ENCODE peak calls at places on chromosomes 16 and 17, in six cellular contexts. Q is A549, A is thoracic aorta, O is brain microvascular endothelial cell, W is ascending aorta, H is cardiac muscle cell. T is an unnamed sample.

GRCh38 chr17:56148333-56148732 is 4.9 kb upstream of the ANKFN1 start:
- DNase-seq in Q (no peak), A (no peak), O (no peak), W (no peak), H (no peak), T (no peak)

GRCh38 chr17:17018612-17019429 is 23.4 kb upstream of the MPRIP start:
- DNase-seq in Q (no peak), A (no peak), O (no peak), W (no peak), H (no peak), T (no peak)

GRCh38 chr17:38958326-38958725 is 8.9 kb downstream of the FBXO47 start:
- DNase-seq in Q (no peak), A (no peak), O (no peak), W (no peak), H (no peak), T (no peak)

GRCh38 chr16:29230671-29231091 is 175.8 kb downstream of the NPIPB11 start:
- DNase-seq in Q (no peak), A (no peak), O (no peak), W (no peak), H (peak), T (no peak)

GRCh38 chr17:8153550-8153956 is 1.3 kb upstream of the PER1 start:
- DNase-seq in Q (peak), A (peak), O (peak), W (peak), H (no peak), T (peak)

GRCh38 chr16:25210758-25211157 is 6.0 kb upstream of the AQP8 start:
- DNase-seq in Q (no peak), A (no peak), O (peak), W (no peak), H (no peak), T (no peak)

GRCh38 chr17:4900231-4901107 is 1.1 kb downstream of the C17orf107 start:
- DNase-seq in Q (no peak), A (no peak), O (no peak), W (no peak), H (no peak), T (no peak)

GRCh38 chr17:33220031-33220430 is 73.1 kb downstream of the ASIC2 start:
- DNase-seq in Q (no peak), A (no peak), O (no peak), W (no peak), H (no peak), T (no peak)

GRCh38 chr17:75270218-75270965 is 639 bp downstream of the MIF4GD start:
- DNase-seq in Q (peak), A (no peak), O (peak), W (no peak), H (peak), T (peak)

GRCh38 chr16:1823821-1824220 is 2.8 kb downstream of the HAGH start:
- DNase-seq in Q (peak), A (no peak), O (peak), W (no peak), H (peak), T (peak)

GRCh38 chr17:30600830-30601494 is 123.8 kb downstream of the GOSR1 start:
- DNase-seq in Q (peak), A (no peak), O (no peak), W (no peak), H (peak), T (no peak)

GRCh38 chr16:70604407-70605283 is 41.7 kb upstream of the IL34 start:
- DNase-seq in Q (no peak), A (no peak), O (no peak), W (no peak), H (no peak), T (no peak)
- TF ChIP-seq CTCF in Q (no peak), A (no peak), O (peak), W (no peak), H (no peak), T (no peak)

DNA sequence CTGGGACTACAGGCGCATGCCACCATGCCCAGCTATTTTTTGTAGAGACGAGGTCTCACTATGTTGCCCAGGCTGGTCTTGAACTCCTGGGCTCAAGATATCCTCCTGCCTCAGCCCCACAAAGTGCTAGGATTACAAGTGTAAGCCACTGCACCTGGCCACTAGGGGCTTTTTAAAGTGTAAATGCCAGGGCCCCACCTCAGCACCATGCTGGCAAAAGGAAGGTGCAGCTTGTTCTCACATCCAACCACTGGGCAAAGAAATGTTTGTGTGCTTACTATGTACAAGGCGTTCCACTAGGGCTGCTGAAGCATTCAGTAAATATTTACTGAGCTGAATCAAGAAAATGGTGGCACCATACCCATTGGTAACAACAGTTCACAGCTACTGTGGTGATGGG is 22.6 kb downstream of the COG1 start:
- DNase-seq in Q (peak), A (no peak), O (no peak), W (no peak), H (no peak), T (no peak)
- TF ChIP-seq CTCF in Q (no peak), A (no peak), O (peak), W (no peak), H (no peak), T (no peak)

DNA sequence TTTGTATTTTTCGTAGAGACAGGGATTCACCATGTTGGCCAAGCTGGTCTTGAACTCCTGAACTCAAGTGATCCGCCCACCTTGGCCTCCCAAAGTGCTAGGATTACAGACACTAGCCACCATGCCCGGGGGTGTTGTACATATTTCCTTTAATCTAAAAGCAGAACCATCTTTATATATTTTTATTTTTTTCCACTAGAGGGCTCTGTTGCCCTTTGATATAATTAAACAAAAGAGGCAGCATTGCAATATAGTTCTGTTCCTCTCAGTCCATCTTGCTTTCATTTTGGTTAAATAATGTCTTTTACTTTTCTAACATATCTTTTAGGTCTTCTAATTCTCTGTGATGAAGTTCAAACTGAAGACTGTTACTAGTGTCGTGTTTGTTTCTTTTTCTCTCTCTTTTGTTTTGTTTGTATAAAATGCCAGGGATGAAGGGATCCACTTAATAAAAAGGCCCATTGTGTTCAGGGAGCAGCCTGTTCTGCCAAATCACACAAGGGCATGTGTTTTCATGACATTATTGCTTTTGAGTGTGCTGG is 23.4 kb downstream of the WWOX start:
- DNase-seq in Q (peak), A (no peak), O (peak), W (no peak), H (peak), T (no peak)
- TF ChIP-seq CTCF in Q (peak), A (peak), O (no peak), W (peak), H (peak), T (peak)

DNA sequence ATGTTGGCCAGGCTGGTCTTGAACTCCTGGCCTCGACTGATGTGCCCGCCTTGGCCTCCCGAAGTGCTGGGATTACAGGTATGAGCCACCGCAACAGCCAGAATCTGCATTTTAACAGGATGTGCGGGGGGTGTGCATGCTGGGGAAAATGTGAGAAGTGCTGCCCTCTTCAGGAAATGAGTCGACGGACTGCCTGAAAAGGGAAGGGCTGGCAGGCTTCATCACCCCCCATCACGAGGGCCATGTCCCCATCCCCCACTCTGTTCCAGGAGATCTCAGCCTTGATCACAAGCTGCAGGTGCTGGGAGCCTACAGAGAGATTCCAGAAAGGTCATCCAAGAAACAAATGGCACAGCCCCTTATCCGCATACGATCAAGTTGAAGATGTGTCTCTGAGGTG is 195.3 kb upstream of the RPL38 start:
- DNase-seq in Q (peak), A (no peak), O (no peak), W (no peak), H (no peak), T (no peak)
- TF ChIP-seq CTCF in Q (peak), A (no peak), O (no peak), W (no peak), H (peak), T (no peak)

GRCh38 chr17:1617620-1618174 is 10.9 kb downstream of the SLC43A2 start:
- DNase-seq in Q (peak), A (no peak), O (peak), W (no peak), H (no peak), T (peak)
- TF ChIP-seq CTCF in Q (peak), A (no peak), O (peak), W (no peak), H (no peak), T (no peak)

DNA sequence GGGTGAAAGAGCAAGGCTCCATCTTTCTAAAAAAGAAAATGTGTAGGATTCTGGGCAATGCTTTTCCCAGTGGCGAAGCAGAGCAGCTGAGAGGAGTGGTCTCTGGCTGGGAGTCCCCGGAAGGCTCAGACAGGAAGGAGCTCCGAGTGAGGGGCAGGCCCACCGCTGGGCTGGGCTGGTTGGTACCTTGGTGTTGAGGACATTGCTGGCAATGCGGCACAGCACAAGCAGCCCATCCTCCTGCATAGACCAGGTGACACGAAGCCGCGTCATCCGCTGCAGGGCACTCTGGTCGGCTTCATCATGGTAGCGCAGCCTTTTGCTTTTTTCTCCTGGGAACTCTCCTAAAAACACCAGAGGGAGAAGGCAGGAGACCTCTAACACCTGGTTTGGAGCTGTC is 63.9 kb downstream of the GTF3C1 start:
- DNase-seq in Q (no peak), A (no peak), O (no peak), W (no peak), H (no peak), T (no peak)
- TF ChIP-seq CTCF in Q (no peak), A (no peak), O (no peak), W (no peak), H (no peak), T (no peak)

GRCh38 chr16:67179421-67180080 is 4.2 kb downstream of the MATCAP1 start:
- DNase-seq in Q (peak), A (no peak), O (no peak), W (no peak), H (no peak), T (no peak)
- TF ChIP-seq CTCF in Q (peak), A (no peak), O (peak), W (no peak), H (no peak), T (no peak)

GRCh38 chr17:59859444-59860025 is 33.2 kb downstream of the TUBD1 start:
- DNase-seq in Q (peak), A (no peak), O (peak), W (no peak), H (no peak), T (no peak)
- TF ChIP-seq CTCF in Q (peak), A (peak), O (peak), W (peak), H (peak), T (peak)

DNA sequence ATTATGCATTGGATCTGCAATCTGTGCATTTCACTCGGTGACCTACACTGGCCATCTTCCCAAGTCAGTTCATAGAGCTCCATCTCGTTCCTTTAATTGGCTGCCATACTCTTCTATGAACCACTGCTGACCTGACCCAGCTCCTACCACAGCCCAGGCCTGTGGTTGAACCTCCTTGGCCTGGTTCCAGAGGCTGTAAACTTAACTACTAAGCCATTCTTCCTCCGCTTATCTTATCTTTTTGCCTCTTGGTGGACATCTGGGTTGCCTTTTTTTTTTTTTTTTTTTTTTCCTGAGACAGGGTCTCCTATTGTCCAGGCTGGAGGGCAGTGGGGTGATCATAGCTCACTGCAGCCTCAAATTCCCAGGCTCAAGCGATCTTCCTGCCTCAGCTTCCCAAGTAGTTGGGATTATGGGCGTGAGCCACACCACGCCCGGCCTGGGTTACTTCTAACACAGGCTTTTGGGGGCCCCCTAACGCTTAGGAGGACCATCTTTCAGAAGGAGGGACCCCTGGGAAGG is 18.3 kb downstream of the COQ7 start:
- DNase-seq in Q (no peak), A (no peak), O (peak), W (no peak), H (peak), T (no peak)
- TF ChIP-seq CTCF in Q (no peak), A (no peak), O (no peak), W (no peak), H (no peak), T (no peak)

T was measured in dorsolateral prefrontal cortex.